ENCODE peak calls at places on chromosome 21, in eight cellular contexts. B, I, Q, H, R, F, G and Y are unnamed samples.

GRCh38 chr21:15414057-15414456 is 315.7 kb upstream of the USP25 start:
- DNase-seq in B (no peak), I (no peak), Q (no peak), H (no peak), R (no peak), F (no peak), G (no peak), Y (no peak)

GRCh38 chr21:45970674-45971486 is 10.7 kb upstream of the COL6A1 start:
- DNase-seq in B (no peak), I (no peak), Q (peak; percentile 53), H (peak; percentile 21), R (peak; percentile 88), F (peak; percentile 88), G (no peak), Y (peak; percentile 66)

GRCh38 chr21:45136500-45136899 is 62.1 kb downstream of the ADARB1 start:
- DNase-seq in B (no peak), I (no peak), Q (no peak), H (no peak), R (no peak), F (no peak), G (no peak), Y (no peak)

GRCh38 chr21:37128069-37128468 is 55.0 kb downstream of the TTC3 start:
- DNase-seq in B (no peak), I (peak; percentile 62), Q (no peak), H (peak; percentile 60), R (no peak), F (no peak), G (no peak), Y (peak; percentile 45)

GRCh38 chr21:29299906-29300546 is 1.3 kb downstream of the BACH1 start:
- DNase-seq in B (peak; percentile 34), I (no peak), Q (peak; percentile 30), H (peak; percentile 98), R (peak; percentile 18), F (peak; percentile 70), G (peak; percentile 40), Y (peak; percentile 37)

GRCh38 chr21:18041012-18041411 is 203.6 kb upstream of the CHODL start:
- DNase-seq in B (no peak), I (no peak), Q (peak; percentile 3), H (no peak), R (no peak), F (no peak), G (no peak), Y (no peak)

GRCh38 chr21:38126677-38127271 is 130.0 kb upstream of the KCNJ15 start:
- DNase-seq in B (no peak), I (peak; percentile 23), Q (peak; percentile 67), H (peak; percentile 20), R (peak; percentile 12), F (peak; percentile 75), G (no peak), Y (no peak)

GRCh38 chr21:28827422-28827821 is 165.3 kb downstream of the LTN1 start:
- DNase-seq in B (no peak), I (no peak), Q (no peak), H (no peak), R (no peak), F (no peak), G (no peak), Y (no peak)

GRCh38 chr21:39105836-39106235 is 77.4 kb downstream of the PSMG1 start:
- DNase-seq in B (no peak), I (no peak), Q (no peak), H (no peak), R (no peak), F (peak; percentile 5), G (no peak), Y (no peak)

GRCh38 chr21:37449302-37449937 is 82.8 kb downstream of the DYRK1A start:
- DNase-seq in B (no peak), I (no peak), Q (no peak), H (no peak), R (no peak), F (no peak), G (no peak), Y (no peak)

GRCh38 chr21:43598416-43599120 is 60.7 kb downstream of the HSF2BP start:
- DNase-seq in B (no peak), I (no peak), Q (no peak), H (peak; percentile 86), R (no peak), F (no peak), G (no peak), Y (no peak)

GRCh38 chr21:40143822-40144525 is 276.7 kb downstream of the PCP4 start:
- DNase-seq in B (no peak), I (peak; percentile 33), Q (peak; percentile 80), H (peak; percentile 26), R (peak; percentile 17), F (peak; percentile 62), G (peak; percentile 21), Y (peak; percentile 44)

GRCh38 chr21:41953249-41953830 is 478 bp downstream of the C2CD2 start:
- DNase-seq in B (no peak), I (no peak), Q (no peak), H (no peak), R (peak; percentile 40), F (peak; percentile 61), G (no peak), Y (no peak)

GRCh38 chr21:45571641-45572040 is 29.4 kb upstream of the SLC19A1 start:
- DNase-seq in B (no peak), I (no peak), Q (no peak), H (no peak), R (no peak), F (peak; percentile 38), G (no peak), Y (no peak)

GRCh38 chr21:25324666-25325065 is 282.6 kb downstream of the MRPL39 start:
- DNase-seq in B (no peak), I (no peak), Q (no peak), H (no peak), R (no peak), F (no peak), G (no peak), Y (no peak)

GRCh38 chr21:39527664-39528381 is 76.1 kb downstream of the SH3BGR start:
- DNase-seq in B (no peak), I (no peak), Q (no peak), H (no peak), R (no peak), F (no peak), G (no peak), Y (no peak)

GRCh38 chr21:44903054-44903685 is 17.5 kb downstream of the ITGB2 start:
- DNase-seq in B (no peak), I (no peak), Q (no peak), H (no peak), R (no peak), F (no peak), G (no peak), Y (no peak)

GRCh38 chr21:45184869-45185268 is 102.8 kb downstream of the POFUT2 start:
- DNase-seq in B (no peak), I (no peak), Q (no peak), H (no peak), R (no peak), F (peak; percentile 26), G (no peak), Y (no peak)